ENCODE peak calls at places on chromosomes 3 and 15, in five cellular contexts. One of them, this sample, is unnamed.
A peak's percentile ranks its signal among the peaks of the same experiment; 100 is the strongest.

GRCh38 chr15:23645379-23646164 is 2.1 kb downstream of the MAGEL2 start:
- DNase-seq in A549: no peak
- DNase-seq in CD4-positive, alpha-beta T cell: no peak
- DNase-seq in heart left ventricle: no peak
- DNase-seq in lung: no peak
- DNase-seq in this sample: no peak

GRCh38 chr3:131386429-131386926 is 4.9 kb downstream of the NUDT16 start:
- DNase-seq in heart left ventricle: peak; percentile 63
- DNase-seq in A549: no peak
- DNase-seq in lung: peak; percentile 90
- DNase-seq in CD4-positive, alpha-beta T cell: no peak
- DNase-seq in this sample: peak; percentile 44

GRCh38 chr3:134076816-134077215 is 47.1 kb upstream of the SLCO2A1 start:
- DNase-seq in A549: no peak
- DNase-seq in CD4-positive, alpha-beta T cell: no peak
- DNase-seq in heart left ventricle: no peak
- DNase-seq in lung: no peak
- DNase-seq in this sample: no peak

GRCh38 chr15:77496710-77497107 is 76.0 kb downstream of the HMG20A start:
- DNase-seq in heart left ventricle: peak; percentile 88
- DNase-seq in CD4-positive, alpha-beta T cell: peak; percentile 63
- DNase-seq in A549: peak; percentile 75
- DNase-seq in lung: peak; percentile 85
- DNase-seq in this sample: peak; percentile 85

GRCh38 chr15:44726568-44727461 is 9.5 kb upstream of the TRIM69 start:
- DNase-seq in CD4-positive, alpha-beta T cell: peak; percentile 65
- DNase-seq in heart left ventricle: peak; percentile 52
- DNase-seq in A549: peak; percentile 78
- DNase-seq in lung: no peak
- DNase-seq in this sample: no peak

GRCh38 chr3:172357850-172358754 is 90.2 kb downstream of the GHSR start:
- DNase-seq in heart left ventricle: no peak
- DNase-seq in A549: no peak
- DNase-seq in lung: no peak
- DNase-seq in CD4-positive, alpha-beta T cell: no peak
- DNase-seq in this sample: no peak

GRCh38 chr15:48940508-48940907 is 23.2 kb downstream of the SHC4 start:
- DNase-seq in lung: no peak
- DNase-seq in heart left ventricle: no peak
- DNase-seq in CD4-positive, alpha-beta T cell: no peak
- DNase-seq in A549: peak; percentile 53
- DNase-seq in this sample: no peak

GRCh38 chr3:34090876-34091275 is 292.4 kb downstream of the PDCD6IP start:
- DNase-seq in CD4-positive, alpha-beta T cell: no peak
- DNase-seq in lung: no peak
- DNase-seq in A549: no peak
- DNase-seq in heart left ventricle: no peak
- DNase-seq in this sample: no peak

GRCh38 chr15:57506422-57506821 is 85.3 kb upstream of the MYZAP start:
- DNase-seq in A549: peak; percentile 24
- DNase-seq in CD4-positive, alpha-beta T cell: no peak
- DNase-seq in lung: no peak
- DNase-seq in heart left ventricle: no peak
- DNase-seq in this sample: no peak

GRCh38 chr15:67366904-67367303 is 112.3 kb downstream of the IQCH start:
- DNase-seq in lung: no peak
- DNase-seq in A549: no peak
- DNase-seq in heart left ventricle: no peak
- DNase-seq in CD4-positive, alpha-beta T cell: no peak
- DNase-seq in this sample: no peak

GRCh38 chr15:27648359-27648758 is 450.8 kb downstream of the OCA2 start:
- DNase-seq in A549: no peak
- DNase-seq in heart left ventricle: no peak
- DNase-seq in lung: no peak
- DNase-seq in CD4-positive, alpha-beta T cell: no peak
- DNase-seq in this sample: no peak

GRCh38 chr3:57053122-57053521 is 7.3 kb upstream of the SPATA12 start:
- DNase-seq in lung: no peak
- DNase-seq in heart left ventricle: no peak
- DNase-seq in A549: no peak
- DNase-seq in CD4-positive, alpha-beta T cell: no peak
- DNase-seq in this sample: no peak
- H3K27ac ChIP-seq in lung: no peak overlapping the region
- H3K27ac ChIP-seq in heart left ventricle: no peak overlapping the region
- H3K27ac ChIP-seq in A549: no peak overlapping the region
- H3K27ac ChIP-seq in CD4-positive, alpha-beta T cell: no peak overlapping the region
- H3K27ac ChIP-seq in this sample: no peak overlapping the region

DNA sequence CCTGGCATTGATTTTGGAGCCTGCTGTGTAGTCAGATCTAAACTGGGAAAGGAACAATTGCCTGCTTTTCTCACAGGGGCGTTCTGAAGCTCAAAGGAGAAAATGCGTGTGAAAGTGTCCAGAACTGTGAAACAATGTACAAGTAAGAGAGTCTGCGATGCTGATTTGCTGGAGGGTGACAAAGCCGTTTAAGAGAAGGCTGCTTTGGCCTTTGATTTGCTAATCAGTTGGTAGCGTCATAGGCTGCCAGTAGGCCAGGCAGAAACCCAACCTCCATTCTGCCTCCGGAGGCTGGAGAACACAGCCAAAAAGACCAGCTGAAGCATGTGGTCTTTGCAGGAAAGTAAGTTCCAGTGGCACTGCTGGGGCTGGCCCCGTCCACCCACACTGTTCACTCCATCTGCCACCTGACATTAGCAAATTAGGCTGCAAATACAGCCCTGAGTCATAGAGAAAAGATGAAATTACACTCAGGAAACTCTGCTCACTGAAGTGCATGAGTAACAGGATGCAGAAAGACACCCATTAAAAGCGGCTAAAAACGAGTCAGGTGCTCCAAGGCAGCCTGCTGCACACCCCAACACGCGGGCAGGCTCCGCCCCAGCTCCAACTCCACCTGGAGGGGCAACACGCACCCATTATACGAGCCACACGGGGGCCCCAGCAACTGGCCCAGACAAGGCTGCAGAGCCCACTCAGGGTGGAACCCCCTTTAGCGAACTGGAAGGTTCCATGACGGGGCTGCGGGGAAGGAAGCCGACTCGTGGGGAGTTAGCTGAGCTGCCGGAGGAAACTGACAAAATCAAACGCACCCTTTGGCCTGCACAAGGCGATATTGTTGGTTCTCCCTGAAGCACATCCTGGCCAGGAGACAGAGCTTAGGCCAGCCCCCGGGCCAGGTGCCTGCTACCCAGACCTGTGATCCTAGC is 31.6 kb downstream of the ZDHHC19 start:
- DNase-seq in CD4-positive, alpha-beta T cell: peak; percentile 69
- DNase-seq in heart left ventricle: no peak
- DNase-seq in lung: no peak
- DNase-seq in A549: no peak
- DNase-seq in this sample: no peak
- TF ChIP-seq CTCF in CD4-positive, alpha-beta T cell: no peak
- TF ChIP-seq CTCF in heart left ventricle: no peak
- TF ChIP-seq CTCF in lung: no peak
- TF ChIP-seq CTCF in A549: no peak
- TF ChIP-seq CTCF in this sample: no peak

DNA sequence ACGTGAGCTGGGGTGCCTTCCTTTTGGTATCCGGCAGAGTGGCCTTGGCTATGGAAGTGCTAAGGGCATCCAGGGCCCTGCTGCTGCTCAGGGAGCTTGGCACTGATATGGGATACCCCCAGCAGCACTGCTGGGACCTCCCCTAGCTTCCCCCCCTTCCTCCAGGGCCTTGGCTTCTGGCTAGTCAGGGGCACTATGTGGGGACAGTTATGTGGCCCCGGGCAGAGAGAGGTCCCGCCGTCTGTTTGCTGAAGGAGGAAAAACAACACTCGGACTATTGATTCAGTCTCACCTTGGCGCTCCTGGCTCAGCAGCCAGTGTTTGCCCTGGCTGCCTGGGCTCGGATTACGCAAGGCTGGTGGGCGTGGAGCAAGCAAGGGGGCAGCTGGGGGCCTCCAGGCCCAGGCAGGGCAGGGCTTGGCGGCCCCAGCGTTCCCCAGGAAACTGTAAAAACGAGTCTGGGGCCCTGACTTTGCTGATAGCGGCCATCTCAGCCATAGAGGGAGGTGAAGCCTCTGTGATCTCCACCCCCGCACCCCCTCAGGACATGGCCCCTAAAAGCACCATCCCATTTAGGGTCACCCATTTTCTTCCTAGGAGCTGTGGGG is 5.7 kb downstream of the FURIN start:
- DNase-seq in heart left ventricle: no peak
- DNase-seq in lung: peak; percentile 84
- DNase-seq in CD4-positive, alpha-beta T cell: no peak
- DNase-seq in A549: peak; percentile 73
- DNase-seq in this sample: peak; percentile 85
- H3K27ac ChIP-seq in heart left ventricle: peak overlapping the region; percentile 28
- H3K27ac ChIP-seq in lung: peak overlapping the region; percentile 43
- H3K27ac ChIP-seq in CD4-positive, alpha-beta T cell: no peak overlapping the region
- H3K27ac ChIP-seq in A549: peak overlapping the region; percentile 97
- H3K27ac ChIP-seq in this sample: peak overlapping the region; percentile 99

DNA sequence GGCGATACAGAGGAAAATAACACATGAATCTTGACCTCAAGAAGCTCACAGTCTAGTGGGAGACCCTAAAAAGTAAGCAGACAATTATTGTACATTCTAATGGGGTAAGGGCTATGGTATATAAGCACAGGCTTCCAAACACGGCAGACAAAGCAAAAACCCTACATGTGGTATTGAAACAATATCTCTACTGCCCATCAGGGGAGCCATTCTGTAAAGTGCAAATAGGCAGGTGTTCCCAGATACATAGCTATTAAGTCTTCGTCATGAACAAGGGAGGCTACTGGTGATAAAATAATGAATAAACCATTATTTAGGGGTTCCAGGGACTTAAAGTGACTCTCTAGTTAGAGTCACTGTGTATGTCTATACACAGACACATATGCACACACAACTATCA is 38.6 kb upstream of the ASB14 start:
- DNase-seq in lung: no peak
- DNase-seq in heart left ventricle: no peak
- DNase-seq in A549: peak; percentile 1
- DNase-seq in CD4-positive, alpha-beta T cell: no peak
- DNase-seq in this sample: no peak
- TF ChIP-seq CTCF in lung: no peak
- TF ChIP-seq CTCF in heart left ventricle: no peak
- TF ChIP-seq CTCF in A549: no peak
- TF ChIP-seq CTCF in CD4-positive, alpha-beta T cell: no peak
- TF ChIP-seq CTCF in this sample: no peak